ENCODE peak calls at places on chromosomes 2 and 18, in seven cellular contexts. One of them, this sample, is unnamed.

GRCh38 chr2:7454592-7454991 is 537.4 kb downstream of the RNF144A start:
- DNase-seq in IMR-90: no peak
- DNase-seq in H9: no peak
- DNase-seq in neuronal stem cell: no peak
- DNase-seq in trophoblast cell: no peak
- DNase-seq in mesendoderm: no peak
- DNase-seq in mesenchymal stem cell: no peak
- DNase-seq in this sample: no peak

GRCh38 chr2:46003912-46004473 is 293.2 kb upstream of the EPAS1 start:
- DNase-seq in IMR-90: peak; percentile 80
- DNase-seq in H9: no peak
- DNase-seq in mesenchymal stem cell: no peak
- DNase-seq in mesendoderm: no peak
- DNase-seq in trophoblast cell: peak; percentile 29
- DNase-seq in neuronal stem cell: no peak
- DNase-seq in this sample: no peak

GRCh38 chr2:30482025-30482424 is 35.0 kb downstream of the LCLAT1 start:
- DNase-seq in neuronal stem cell: no peak
- DNase-seq in mesendoderm: no peak
- DNase-seq in H9: no peak
- DNase-seq in mesenchymal stem cell: no peak
- DNase-seq in IMR-90: no peak
- DNase-seq in trophoblast cell: no peak
- DNase-seq in this sample: no peak

GRCh38 chr2:210456571-210456970 is 20.0 kb downstream of the LANCL1 start:
- DNase-seq in IMR-90: no peak
- DNase-seq in mesenchymal stem cell: no peak
- DNase-seq in trophoblast cell: no peak
- DNase-seq in H9: no peak
- DNase-seq in neuronal stem cell: no peak
- DNase-seq in mesendoderm: no peak
- DNase-seq in this sample: no peak

GRCh38 chr2:3467654-3468053 is 51.7 kb downstream of the ADI1 start:
- DNase-seq in mesendoderm: no peak
- DNase-seq in neuronal stem cell: no peak
- DNase-seq in IMR-90: no peak
- DNase-seq in H9: no peak
- DNase-seq in trophoblast cell: no peak
- DNase-seq in mesenchymal stem cell: no peak
- DNase-seq in this sample: no peak

GRCh38 chr2:85132834-85133637 is at the start of gene TCF7L1:
- DNase-seq in neuronal stem cell: peak; percentile 91
- DNase-seq in IMR-90: peak; percentile 88
- DNase-seq in H9: peak; percentile 92
- DNase-seq in mesendoderm: peak; percentile 89
- DNase-seq in mesenchymal stem cell: peak; percentile 92
- DNase-seq in trophoblast cell: peak; percentile 72
- DNase-seq in this sample: peak; percentile 51

GRCh38 chr2:213317929-213318328 is 33.7 kb downstream of the SPAG16 start:
- DNase-seq in mesendoderm: no peak
- DNase-seq in mesenchymal stem cell: no peak
- DNase-seq in neuronal stem cell: no peak
- DNase-seq in H9: no peak
- DNase-seq in IMR-90: peak; percentile 83
- DNase-seq in trophoblast cell: no peak
- DNase-seq in this sample: no peak

GRCh38 chr2:239066597-239066996 is 218.7 kb downstream of the TWIST2 start:
- DNase-seq in IMR-90: no peak
- DNase-seq in neuronal stem cell: no peak
- DNase-seq in mesendoderm: no peak
- DNase-seq in trophoblast cell: no peak
- DNase-seq in mesenchymal stem cell: no peak
- DNase-seq in H9: no peak
- DNase-seq in this sample: no peak

GRCh38 chr2:119544075-119545031 is at the start of gene CFAP221:
- DNase-seq in H9: peak; percentile 81
- DNase-seq in mesendoderm: peak; percentile 89
- DNase-seq in IMR-90: peak; percentile 28
- DNase-seq in trophoblast cell: peak; percentile 91
- DNase-seq in mesenchymal stem cell: peak; percentile 69
- DNase-seq in neuronal stem cell: peak; percentile 85
- DNase-seq in this sample: peak; percentile 93

GRCh38 chr2:69694894-69695849 is 46.8 kb upstream of the ANXA4 start:
- DNase-seq in H9: no peak
- DNase-seq in mesenchymal stem cell: peak; percentile 81
- DNase-seq in neuronal stem cell: no peak
- DNase-seq in IMR-90: peak; percentile 91
- DNase-seq in trophoblast cell: peak; percentile 34
- DNase-seq in mesendoderm: no peak
- DNase-seq in this sample: no peak

GRCh38 chr2:47036489-47036769 is 118.7 kb downstream of the STPG4 start:
- DNase-seq in IMR-90: no peak
- DNase-seq in H9: no peak
- DNase-seq in mesenchymal stem cell: no peak
- DNase-seq in trophoblast cell: no peak
- DNase-seq in neuronal stem cell: no peak
- DNase-seq in mesendoderm: no peak
- DNase-seq in this sample: no peak

GRCh38 chr2:71716697-71717624 is 263.6 kb downstream of the DYSF start:
- DNase-seq in mesenchymal stem cell: peak; percentile 95
- DNase-seq in mesendoderm: no peak
- DNase-seq in trophoblast cell: no peak
- DNase-seq in H9: no peak
- DNase-seq in IMR-90: peak; percentile 44
- DNase-seq in neuronal stem cell: no peak
- DNase-seq in this sample: no peak

GRCh38 chr18:57249109-57249508 is 102.2 kb downstream of the BOD1L2 start:
- DNase-seq in mesenchymal stem cell: no peak
- DNase-seq in H9: no peak
- DNase-seq in neuronal stem cell: peak; percentile 36
- DNase-seq in mesendoderm: no peak
- DNase-seq in trophoblast cell: no peak
- DNase-seq in IMR-90: no peak
- DNase-seq in this sample: no peak

DNA sequence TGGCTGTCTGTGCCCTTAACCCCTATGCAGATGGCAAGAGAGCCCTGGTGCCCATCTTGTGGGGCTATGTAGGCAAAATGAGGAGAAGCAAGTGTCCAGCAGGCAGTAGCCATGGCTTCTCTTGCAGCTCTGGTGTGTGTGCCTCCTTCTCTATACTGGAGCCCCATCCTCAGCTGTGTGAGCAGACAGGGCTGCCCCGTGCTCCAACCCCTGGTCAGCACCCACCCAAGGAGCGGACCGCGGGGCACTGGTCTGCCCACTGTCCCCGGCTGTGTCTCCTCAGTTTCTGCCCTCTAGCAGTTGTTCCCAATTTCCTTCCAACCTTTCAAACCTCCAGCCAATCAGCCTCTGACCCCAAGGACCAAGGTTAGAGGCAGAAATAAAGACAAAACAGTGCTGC is 134.9 kb upstream of the GLI2 start:
- DNase-seq in IMR-90: no peak
- DNase-seq in mesendoderm: no peak
- DNase-seq in neuronal stem cell: no peak
- DNase-seq in H9: no peak
- DNase-seq in trophoblast cell: no peak
- DNase-seq in mesenchymal stem cell: no peak
- DNase-seq in this sample: no peak
- H3K4me1 ChIP-seq in IMR-90: peaks cover 15% of the 10 kb centered on the region
- H3K4me1 ChIP-seq in mesendoderm: peaks cover 2% of the 10 kb centered on the region
- H3K4me1 ChIP-seq in neuronal stem cell: peaks cover 13% of the 10 kb centered on the region
- H3K4me1 ChIP-seq in H9: peaks cover 3% of the 10 kb centered on the region
- H3K4me1 ChIP-seq in trophoblast cell: peaks cover 4% of the 10 kb centered on the region
- H3K4me1 ChIP-seq in mesenchymal stem cell: peaks cover 8% of the 10 kb centered on the region
- H3K4me1 ChIP-seq in this sample: peaks cover 4% of the 10 kb centered on the region

DNA sequence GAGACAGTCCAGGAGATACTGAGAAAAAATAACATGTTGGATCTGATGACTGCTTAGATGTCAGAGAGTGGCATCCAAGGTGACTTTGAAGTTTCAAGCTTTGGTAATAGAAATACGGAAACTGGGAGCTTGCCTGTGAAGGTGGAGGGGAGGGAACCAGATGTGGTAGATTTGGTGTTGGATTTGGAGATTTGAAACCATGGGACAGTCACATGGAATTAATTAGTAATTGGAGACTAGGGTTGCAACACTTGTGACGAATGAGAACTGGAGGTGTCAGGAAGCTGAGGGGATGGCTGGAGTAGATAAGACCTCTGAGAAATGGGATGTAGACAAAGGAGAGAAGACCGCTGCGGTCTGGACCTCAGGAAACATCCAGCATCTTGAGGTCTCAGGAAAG is 46.7 kb downstream of the RPL37A start:
- DNase-seq in mesendoderm: peak; percentile 22
- DNase-seq in neuronal stem cell: no peak
- DNase-seq in mesenchymal stem cell: no peak
- DNase-seq in IMR-90: peak; percentile 43
- DNase-seq in trophoblast cell: no peak
- DNase-seq in H9: no peak
- DNase-seq in this sample: no peak
- H2BK120ac ChIP-seq in mesendoderm: no peak overlapping the region
- H2BK120ac ChIP-seq in neuronal stem cell: no peak overlapping the region
- H2BK120ac ChIP-seq in mesenchymal stem cell: no peak overlapping the region
- H2BK120ac ChIP-seq in IMR-90: peak overlapping the region; percentile 32
- H2BK120ac ChIP-seq in trophoblast cell: no peak overlapping the region
- H2BK120ac ChIP-seq in H9: no peak overlapping the region
- H2BK120ac ChIP-seq in this sample: no peak overlapping the region

GRCh38 chr2:27086090-27086721 is 366 bp upstream of the KHK start:
- DNase-seq in H9: peak; percentile 96
- DNase-seq in trophoblast cell: peak; percentile 99
- DNase-seq in neuronal stem cell: peak; percentile 95
- DNase-seq in mesenchymal stem cell: peak; percentile 89
- DNase-seq in IMR-90: peak; percentile 86
- DNase-seq in mesendoderm: peak; percentile 94
- DNase-seq in this sample: peak; percentile 99

GRCh38 chr2:27089111-27089954 is 2.8 kb downstream of the KHK start:
- DNase-seq in H9: no peak
- DNase-seq in mesendoderm: no peak
- DNase-seq in trophoblast cell: no peak
- DNase-seq in neuronal stem cell: no peak
- DNase-seq in IMR-90: no peak
- DNase-seq in mesenchymal stem cell: no peak
- DNase-seq in this sample: no peak

GRCh38 chr2:27088644-27089043 is 2.1 kb downstream of the KHK start:
- DNase-seq in mesenchymal stem cell: no peak
- DNase-seq in H9: no peak
- DNase-seq in trophoblast cell: no peak
- DNase-seq in neuronal stem cell: no peak
- DNase-seq in mesendoderm: no peak
- DNase-seq in IMR-90: no peak
- DNase-seq in this sample: no peak

GRCh38 chr2:27086722-27087446 is at the start of gene KHK:
- DNase-seq in neuronal stem cell: no peak
- DNase-seq in trophoblast cell: peak; percentile 21
- DNase-seq in IMR-90: no peak
- DNase-seq in mesenchymal stem cell: peak; percentile 34
- DNase-seq in mesendoderm: no peak
- DNase-seq in H9: no peak
- DNase-seq in this sample: peak; percentile 86

DNA sequence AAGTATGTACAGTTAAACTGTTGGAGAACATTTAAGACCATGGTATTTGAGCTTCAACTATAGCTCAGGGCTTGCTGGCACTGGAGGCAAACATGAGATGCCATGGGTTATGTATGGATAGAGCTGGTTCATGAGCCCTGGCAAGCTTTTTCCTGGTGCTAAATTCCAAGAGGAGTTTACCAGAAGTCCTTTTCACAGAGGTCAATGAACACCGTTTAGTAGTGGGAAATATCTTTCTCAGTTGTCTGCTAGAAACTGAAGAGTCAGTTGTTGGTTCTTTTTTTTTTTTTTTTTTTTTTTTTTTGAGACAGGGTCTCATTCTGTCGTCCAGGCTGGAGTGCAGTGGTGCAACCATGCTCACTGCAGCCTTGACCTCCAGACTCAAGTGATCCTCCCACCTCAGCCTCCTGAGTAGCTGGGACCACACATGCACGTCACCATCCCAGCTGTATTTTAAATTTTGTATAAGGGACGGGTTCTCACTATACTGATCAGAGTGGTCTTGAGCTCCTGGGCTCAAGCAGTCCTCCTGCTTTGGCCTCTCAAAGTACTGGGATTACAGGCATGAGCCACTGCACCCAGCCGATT is 1.3 kb downstream of the KHK start:
- DNase-seq in H9: no peak
- DNase-seq in IMR-90: no peak
- DNase-seq in mesendoderm: no peak
- DNase-seq in neuronal stem cell: no peak
- DNase-seq in trophoblast cell: no peak
- DNase-seq in mesenchymal stem cell: no peak
- DNase-seq in this sample: no peak
- H3K4me1 ChIP-seq in H9: no peaks in the 10 kb centered on the region
- H3K4me1 ChIP-seq in IMR-90: peaks cover 6% of the 10 kb centered on the region
- H3K4me1 ChIP-seq in mesendoderm: no peaks in the 10 kb centered on the region
- H3K4me1 ChIP-seq in neuronal stem cell: peaks cover 3% of the 10 kb centered on the region
- H3K4me1 ChIP-seq in trophoblast cell: peaks cover 12% of the 10 kb centered on the region
- H3K4me1 ChIP-seq in mesenchymal stem cell: peaks cover 16% of the 10 kb centered on the region
- H3K4me1 ChIP-seq in this sample: peaks cover 4% of the 10 kb centered on the region

GRCh38 chr18:6413554-6414117 is 1.1 kb downstream of the L3MBTL4 start:
- DNase-seq in mesenchymal stem cell: no peak
- DNase-seq in H9: no peak
- DNase-seq in mesendoderm: peak; percentile 34
- DNase-seq in neuronal stem cell: no peak
- DNase-seq in IMR-90: no peak
- DNase-seq in trophoblast cell: no peak
- DNase-seq in this sample: no peak
- H2BK120ac ChIP-seq in mesenchymal stem cell: no peak overlapping the region
- H2BK120ac ChIP-seq in H9: no peak overlapping the region
- H2BK120ac ChIP-seq in mesendoderm: no peak overlapping the region
- H2BK120ac ChIP-seq in neuronal stem cell: no peak overlapping the region
- H2BK120ac ChIP-seq in IMR-90: no peak overlapping the region
- H2BK120ac ChIP-seq in trophoblast cell: peak overlapping the region; percentile 62
- H2BK120ac ChIP-seq in this sample: no peak overlapping the region